ENCODE peak calls at places on chromosomes 1 and 21, in six cellular contexts. K is heart right ventricle, U is tibial nerve, S is adrenal gland, C is H9, W is spleen. O is an unnamed sample. For H3K9me3, the result is how much of the 10 kb centered on the place peaks cover.

GRCh38 chr21:31873696-31874599 is 1.1 kb downstream of the HUNK start:
- DNase-seq in K (no peak), U (no peak), S (peak), C (peak), W (peak), O (peak)

GRCh38 chr1:17335821-17336718 is 28.1 kb downstream of the PADI4 start:
- DNase-seq in K (peak), U (peak), S (peak), C (peak), W (peak), O (peak)

GRCh38 chr1:23126801-23127200 is 41.9 kb downstream of the LUZP1 start:
- DNase-seq in K (no peak), U (no peak), S (no peak), C (no peak), W (no peak), O (no peak)

GRCh38 chr1:205430631-205431305 is 8.9 kb upstream of the LEMD1 start:
- DNase-seq in K (peak), U (no peak), S (peak), C (peak), W (peak), O (no peak)

GRCh38 chr1:22886211-22886610 is 86.5 kb downstream of the LACTBL1 start:
- DNase-seq in K (no peak), U (no peak), S (no peak), C (no peak), W (no peak), O (no peak)

GRCh38 chr1:14165289-14165867 is 433.1 kb upstream of the KAZN start:
- DNase-seq in K (no peak), U (no peak), S (no peak), C (no peak), W (no peak), O (no peak)

GRCh38 chr21:31370281-31370892 is 26.3 kb upstream of the TIAM1 start:
- DNase-seq in K (no peak), U (no peak), S (no peak), C (no peak), W (no peak), O (no peak)

GRCh38 chr1:31122779-31123178 is 57.3 kb upstream of the PUM1 start:
- DNase-seq in K (no peak), U (no peak), S (no peak), C (no peak), W (no peak), O (no peak)

GRCh38 chr1:153789478-153790148 is 14.4 kb downstream of the SLC27A3 start:
- DNase-seq in K (no peak), U (no peak), S (no peak), C (peak), W (peak), O (no peak)

GRCh38 chr1:66351474-66351873 is 182.5 kb upstream of the SGIP1 start:
- DNase-seq in K (no peak), U (no peak), S (no peak), C (no peak), W (no peak), O (no peak)

GRCh38 chr1:206011057-206011456 is 7.9 kb upstream of the RAB7B start:
- DNase-seq in K (no peak), U (no peak), S (no peak), C (no peak), W (no peak), O (no peak)

GRCh38 chr1:16204634-16205332 is 7.7 kb downstream of the ARHGEF19 start:
- DNase-seq in K (no peak), U (no peak), S (no peak), C (peak), W (peak), O (peak)

GRCh38 chr1:90786709-90787108 is 69.6 kb upstream of the BARHL2 start:
- DNase-seq in K (no peak), U (no peak), S (no peak), C (no peak), W (no peak), O (no peak)

GRCh38 chr1:1175221-1176062 is 1.8 kb downstream of the TTLL10 start:
- DNase-seq in K (no peak), U (no peak), S (no peak), C (peak), W (peak), O (peak)

GRCh38 chr1:162732566-162733335 is 57.8 kb upstream of the HSD17B7 start:
- DNase-seq in K (peak), U (no peak), S (no peak), C (no peak), W (no peak), O (no peak)

GRCh38 chr21:33109574-33110339 is 39.8 kb downstream of the OLIG1 start:
- DNase-seq in K (no peak), U (no peak), S (no peak), C (peak), W (peak), O (no peak)

GRCh38 chr1:119870917-119871486 is 25.3 kb downstream of the ADAM30 start:
- DNase-seq in K (peak), U (peak), S (peak), C (peak), W (peak), O (peak)

GRCh38 chr1:170967042-170967910 is 31.9 kb downstream of the MROH9 start:
- DNase-seq in K (peak), U (no peak), S (peak), C (no peak), W (no peak), O (no peak)

GRCh38 chr21:46063734-46064680 is 33.9 kb upstream of the COL6A2 start:
- DNase-seq in K (no peak), U (no peak), S (peak), C (peak), W (no peak), O (no peak)

GRCh38 chr1:31752258-31752657 is 11.9 kb downstream of the ADGRB2 start:
- DNase-seq in K (no peak), U (no peak), S (no peak), C (no peak), W (no peak), O (no peak)

GRCh38 chr21:41368361-41369104 is 6.7 kb downstream of the MX2 start:
- DNase-seq in K (no peak), U (no peak), S (no peak), C (no peak), W (peak), O (no peak)

GRCh38 chr1:30425046-30425445 is 298.3 kb downstream of the MATN1 start:
- DNase-seq in K (no peak), U (no peak), S (no peak), C (no peak), W (no peak), O (no peak)

GRCh38 chr1:201626629-201627275 is 87.8 kb downstream of the NAV1 start:
- DNase-seq in K (no peak), U (no peak), S (no peak), C (no peak), W (no peak), O (no peak)

GRCh38 chr1:201625711-201626300 is 86.9 kb downstream of the NAV1 start:
- DNase-seq in K (no peak), U (no peak), S (no peak), C (no peak), W (no peak), O (no peak)

GRCh38 chr1:201622824-201623223 is 83.9 kb downstream of the NAV1 start:
- DNase-seq in K (no peak), U (no peak), S (no peak), C (no peak), W (no peak), O (no peak)

GRCh38 chr1:201622353-201622752 is 83.4 kb downstream of the NAV1 start:
- DNase-seq in K (no peak), U (no peak), S (no peak), C (no peak), W (no peak), O (no peak)

GRCh38 chr1:201624741-201625646 is 86.1 kb downstream of the NAV1 start:
- DNase-seq in K (no peak), U (no peak), S (no peak), C (no peak), W (no peak), O (no peak)
- TF ChIP-seq CTCF in K (no peak), U (no peak), S (no peak), C (no peak), W (no peak), O (no peak)

GRCh38 chr1:4614371-4615137 is 39.9 kb upstream of the AJAP1 start:
- DNase-seq in K (no peak), U (no peak), S (no peak), C (no peak), W (no peak), O (no peak)

GRCh38 chr1:4612991-4613390 is 41.4 kb upstream of the AJAP1 start:
- DNase-seq in K (no peak), U (no peak), S (no peak), C (no peak), W (no peak), O (peak)

GRCh38 chr1:4615138-4615470 is 39.3 kb upstream of the AJAP1 start:
- DNase-seq in K (no peak), U (no peak), S (no peak), C (no peak), W (no peak), O (no peak)

GRCh38 chr1:4613606-4614370 is 40.6 kb upstream of the AJAP1 start:
- DNase-seq in K (no peak), U (no peak), S (no peak), C (no peak), W (no peak), O (no peak)

DNA sequence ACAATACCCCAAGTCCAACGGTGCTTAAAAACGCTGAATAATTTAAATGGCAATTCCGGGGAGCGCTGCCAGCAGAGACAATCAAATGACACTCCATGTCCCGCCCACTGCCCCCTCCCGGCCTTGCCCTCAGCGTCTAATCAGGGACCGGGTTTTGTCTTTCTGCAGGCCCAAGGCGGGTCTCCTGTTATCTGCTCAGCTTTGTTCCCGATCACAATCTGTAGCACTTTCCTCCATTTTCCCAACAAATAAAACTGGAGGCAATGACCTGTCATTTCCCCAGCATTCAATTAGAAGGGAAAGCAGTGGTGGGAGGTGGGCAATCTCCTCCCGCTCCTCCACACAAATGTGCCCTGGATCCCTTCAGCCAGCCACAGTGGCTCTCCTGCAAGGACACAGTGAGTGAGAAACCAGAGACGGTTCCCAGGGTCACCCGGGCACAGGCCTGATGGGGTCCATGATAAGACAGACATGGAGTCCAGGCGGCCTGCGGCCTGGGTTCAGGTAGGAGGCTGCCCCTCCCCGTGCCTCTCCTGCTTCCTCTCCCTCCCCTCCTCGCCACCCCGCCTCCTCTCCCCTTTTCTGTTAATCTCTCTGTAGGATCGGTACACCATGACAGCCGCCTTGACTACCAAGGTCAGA is 42.6 kb upstream of the AJAP1 start:
- DNase-seq in K (no peak), U (no peak), S (no peak), C (no peak), W (no peak), O (peak)
- H3K9me3 ChIP-seq in K (under half), U (under half), S (under half), C (under half), W (under half), O (under half)

GRCh38 chr1:152486400-152487006 is 24.1 kb upstream of the LCE5A start:
- DNase-seq in K (no peak), U (no peak), S (no peak), C (no peak), W (no peak), O (peak)
- TF ChIP-seq CTCF in K (peak), U (no peak), S (no peak), C (no peak), W (no peak), O (peak)

DNA sequence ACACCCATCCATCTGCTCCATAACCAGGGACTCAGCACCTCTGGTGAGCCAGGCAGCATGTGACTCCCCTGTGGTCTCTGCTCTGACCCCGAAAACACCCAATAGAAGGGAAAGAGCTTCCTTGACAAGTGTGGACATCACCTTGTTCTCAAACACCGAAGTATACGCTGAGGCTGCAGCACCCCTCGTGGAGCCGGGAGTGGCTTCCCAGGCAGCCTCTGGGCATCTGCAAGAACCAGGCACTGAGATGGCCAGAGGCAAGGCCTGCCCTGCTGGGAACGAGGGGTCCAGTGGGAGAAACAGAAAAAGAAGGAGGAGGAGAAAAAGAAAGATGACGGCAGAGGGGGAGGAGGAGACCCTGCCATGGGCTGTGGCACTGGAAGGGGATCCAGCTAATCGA is 18.2 kb upstream of the AJAP1 start:
- DNase-seq in K (no peak), U (no peak), S (no peak), C (no peak), W (peak), O (no peak)
- H3K9me3 ChIP-seq in K (under half), U (under half), S (under half), C (under half), W (under half), O (under half)

GRCh38 chr1:152182431-152182830 is 23.4 kb upstream of the RPTN start:
- DNase-seq in K (no peak), U (no peak), S (no peak), C (no peak), W (no peak), O (no peak)
- TF ChIP-seq CTCF in K (peak), U (peak), S (peak), C (no peak), W (peak), O (peak)

GRCh38 chr1:173432331-173432730 is 44.8 kb upstream of the PRDX6 start:
- DNase-seq in K (no peak), U (no peak), S (no peak), C (no peak), W (no peak), O (no peak)
- H3K9me3 ChIP-seq in K (under half), U (under half), S (under half), C (under half), W (under half), O (under half)

GRCh38 chr1:40952744-40953315 is 26.7 kb upstream of the CTPS1 start:
- DNase-seq in K (no peak), U (no peak), S (no peak), C (no peak), W (no peak), O (no peak)
- TF ChIP-seq CTCF in K (no peak), U (no peak), S (no peak), C (no peak), W (no peak), O (no peak)

GRCh38 chr1:244603498-244603897 is 49.4 kb upstream of the DESI2 start:
- DNase-seq in K (no peak), U (no peak), S (no peak), C (no peak), W (no peak), O (no peak)

GRCh38 chr1:244598611-244599010 is 54.3 kb upstream of the DESI2 start:
- DNase-seq in K (no peak), U (no peak), S (no peak), C (no peak), W (no peak), O (no peak)

GRCh38 chr1:244601336-244601735 is 51.6 kb upstream of the DESI2 start:
- DNase-seq in K (no peak), U (no peak), S (no peak), C (no peak), W (no peak), O (no peak)

GRCh38 chr1:244605835-244606234 is 47.1 kb upstream of the DESI2 start:
- DNase-seq in K (no peak), U (no peak), S (no peak), C (no peak), W (no peak), O (no peak)

GRCh38 chr1:244599937-244600350 is 53.0 kb upstream of the DESI2 start:
- DNase-seq in K (no peak), U (no peak), S (peak), C (no peak), W (no peak), O (no peak)
- H3K9me3 ChIP-seq in K (under half), U (under half), S (under half), C (under half), W (under half), O (under half)

GRCh38 chr21:34509151-34509550 is 2.9 kb downstream of the KCNE1 start:
- DNase-seq in K (no peak), U (no peak), S (no peak), C (no peak), W (no peak), O (no peak)
- TF ChIP-seq CTCF in K (peak), U (no peak), S (no peak), C (peak), W (no peak), O (no peak)

O was measured in BE2C.